ENCODE peak calls at places on chromosome 21, in four cellular contexts. I is stimulated activated CD8-positive, alpha-beta memory T cell treated with anti-CD3 and anti-CD28 coated beads, Interleukin-15, amount 100 ng/mL, for 24 hours; X is pancreas; V is HL-60. L is an unnamed sample.
A peak's percentile ranks its signal among the peaks of the same experiment; 100 is the strongest.

GRCh38 chr21:15104470-15104869 is 39.7 kb upstream of the NRIP1 start:
- DNase-seq in I (no peak), X (no peak), V (no peak), L (no peak)

GRCh38 chr21:31952828-31953227 is 80.0 kb downstream of the HUNK start:
- DNase-seq in I (no peak), X (no peak), V (no peak), L (no peak)

GRCh38 chr21:26709090-26709489 is 136.0 kb upstream of the CYYR1 start:
- DNase-seq in I (no peak), X (no peak), V (no peak), L (no peak)

GRCh38 chr21:33046455-33046854 is 20.7 kb downstream of the OLIG2 start:
- DNase-seq in I (no peak), X (no peak), V (no peak), L (peak; percentile 25)

GRCh38 chr21:46562472-46562871 is 42.4 kb downstream of the S100B start:
- DNase-seq in I (no peak), X (no peak), V (no peak), L (no peak)

GRCh38 chr21:27277122-27277521 is 310.2 kb upstream of the ADAMTS5 start:
- DNase-seq in I (no peak), X (no peak), V (no peak), L (no peak)

GRCh38 chr21:33682992-33683627 is 40.8 kb downstream of the ITSN1 start:
- DNase-seq in I (no peak), X (no peak), V (no peak), L (no peak)

GRCh38 chr21:40270134-40270533 is 402.9 kb downstream of the PCP4 start:
- DNase-seq in I (no peak), X (no peak), V (no peak), L (no peak)

GRCh38 chr21:15124731-15125130 is 59.9 kb upstream of the NRIP1 start:
- DNase-seq in I (no peak), X (no peak), V (no peak), L (no peak)

GRCh38 chr21:42746593-42747266 is 93.3 kb downstream of the PDE9A start:
- DNase-seq in I (no peak), X (peak; percentile 41), V (peak; percentile 92), L (peak; percentile 93)

GRCh38 chr21:43006874-43007208 is 32.5 kb downstream of the PKNOX1 start:
- DNase-seq in I (no peak), X (no peak), V (no peak), L (no peak)

GRCh38 chr21:21063828-21064227 is 65.6 kb downstream of the NCAM2 start:
- DNase-seq in I (no peak), X (no peak), V (no peak), L (no peak)

GRCh38 chr21:39094847-39095525 is 88.3 kb downstream of the PSMG1 start:
- DNase-seq in I (no peak), X (no peak), V (no peak), L (no peak)

GRCh38 chr21:42526379-42526727 is 12.7 kb downstream of the SLC37A1 start:
- DNase-seq in I (no peak), X (peak; percentile 40), V (no peak), L (no peak)

GRCh38 chr21:16492356-16492755 is 762.6 kb downstream of the USP25 start:
- DNase-seq in I (no peak), X (no peak), V (no peak), L (no peak)

GRCh38 chr21:15309022-15309590 is 244.3 kb upstream of the NRIP1 start:
- DNase-seq in I (no peak), X (no peak), V (no peak), L (no peak)

GRCh38 chr21:31444061-31444460 is 100.0 kb upstream of the TIAM1 start:
- DNase-seq in I (no peak), X (no peak), V (no peak), L (peak; percentile 64)

GRCh38 chr21:36572091-36572490 is 92.2 kb upstream of the CLDN14 start:
- DNase-seq in I (no peak), X (no peak), V (no peak), L (no peak)

GRCh38 chr21:36773111-36773510 is 74.2 kb downstream of the SIM2 start:
- DNase-seq in I (no peak), X (peak; percentile 92), V (no peak), L (no peak)

GRCh38 chr21:37005548-37006242 is 807 bp upstream of the RIPPLY3 start:
- DNase-seq in I (no peak), X (no peak), V (no peak), L (no peak)

GRCh38 chr21:29335720-29336119 is 37.0 kb downstream of the BACH1 start:
- DNase-seq in I (no peak), X (no peak), V (no peak), L (no peak)

GRCh38 chr21:44456207-44456914 is 1.1 kb downstream of the LRRC3 start:
- DNase-seq in I (no peak), X (no peak), V (no peak), L (no peak)

GRCh38 chr21:43865471-43866181 is 603 bp downstream of the AGPAT3 start:
- DNase-seq in I (peak; percentile 29), X (peak; percentile 63), V (peak; percentile 40), L (no peak)

GRCh38 chr21:34668803-34669148 is at the start of gene CLIC6:
- DNase-seq in I (no peak), X (no peak), V (no peak), L (no peak)

GRCh38 chr21:31732891-31733520 is 1.1 kb upstream of the SCAF4 start:
- DNase-seq in I (no peak), X (no peak), V (peak; percentile 42), L (no peak)

GRCh38 chr21:46057710-46058241 is 40.1 kb upstream of the COL6A2 start:
- DNase-seq in I (no peak), X (no peak), V (no peak), L (no peak)